ENCODE peak calls at places on chromosome 2, in eight cellular contexts. One of them, this sample, is unnamed.

GRCh38 chr2:149719695-149720094 is 132.1 kb upstream of the MMADHC start:
- DNase-seq in IMR-90: no peak
- DNase-seq in H1: no peak
- DNase-seq in HepG2: no peak
- DNase-seq in SK-N-SH: no peak
- DNase-seq in GM12878: no peak
- DNase-seq in K562: no peak
- DNase-seq in A549: no peak
- DNase-seq in this sample: no peak

GRCh38 chr2:21011876-21012556 is 31.9 kb downstream of the APOB start:
- DNase-seq in IMR-90: no peak
- DNase-seq in H1: no peak
- DNase-seq in HepG2: no peak
- DNase-seq in SK-N-SH: no peak
- DNase-seq in GM12878: no peak
- DNase-seq in K562: no peak
- DNase-seq in A549: no peak
- DNase-seq in this sample: no peak

GRCh38 chr2:224160917-224161316 is 121.8 kb upstream of the SERPINE2 start:
- DNase-seq in IMR-90: peak; percentile 30
- DNase-seq in H1: no peak
- DNase-seq in HepG2: no peak
- DNase-seq in SK-N-SH: no peak
- DNase-seq in GM12878: no peak
- DNase-seq in K562: no peak
- DNase-seq in A549: no peak
- DNase-seq in this sample: no peak

GRCh38 chr2:219037783-219038549 is 3.4 kb downstream of the CFAP65 start:
- DNase-seq in IMR-90: no peak
- DNase-seq in H1: no peak
- DNase-seq in HepG2: peak; percentile 35
- DNase-seq in SK-N-SH: no peak
- DNase-seq in GM12878: no peak
- DNase-seq in K562: no peak
- DNase-seq in A549: no peak
- DNase-seq in this sample: no peak

GRCh38 chr2:118903029-118903351 is 39.0 kb upstream of the MARCO start:
- DNase-seq in IMR-90: no peak
- DNase-seq in H1: no peak
- DNase-seq in HepG2: no peak
- DNase-seq in SK-N-SH: no peak
- DNase-seq in GM12878: no peak
- DNase-seq in K562: no peak
- DNase-seq in A549: no peak
- DNase-seq in this sample: no peak

GRCh38 chr2:42238644-42239288 is 69.6 kb downstream of the EML4 start:
- DNase-seq in IMR-90: no peak
- DNase-seq in H1: peak; percentile 23
- DNase-seq in HepG2: peak; percentile 53
- DNase-seq in SK-N-SH: no peak
- DNase-seq in GM12878: no peak
- DNase-seq in K562: no peak
- DNase-seq in A549: no peak
- DNase-seq in this sample: peak; percentile 6

GRCh38 chr2:196951973-196952372 is 25.5 kb upstream of the PGAP1 start:
- DNase-seq in IMR-90: no peak
- DNase-seq in H1: no peak
- DNase-seq in HepG2: no peak
- DNase-seq in SK-N-SH: no peak
- DNase-seq in GM12878: no peak
- DNase-seq in K562: no peak
- DNase-seq in A549: no peak
- DNase-seq in this sample: no peak

GRCh38 chr2:63537306-63537705 is 51.0 kb downstream of the WDPCP start:
- DNase-seq in IMR-90: peak; percentile 30
- DNase-seq in H1: no peak
- DNase-seq in HepG2: no peak
- DNase-seq in SK-N-SH: no peak
- DNase-seq in GM12878: no peak
- DNase-seq in K562: no peak
- DNase-seq in A549: no peak
- DNase-seq in this sample: no peak

GRCh38 chr2:27901219-27901618 is 10.7 kb downstream of the BABAM2 start:
- DNase-seq in IMR-90: peak; percentile 32
- DNase-seq in H1: no peak
- DNase-seq in HepG2: no peak
- DNase-seq in SK-N-SH: no peak
- DNase-seq in GM12878: no peak
- DNase-seq in K562: no peak
- DNase-seq in A549: no peak
- DNase-seq in this sample: no peak

GRCh38 chr2:148721520-148721931 is 77.0 kb downstream of the EPC2 start:
- DNase-seq in IMR-90: peak; percentile 11
- DNase-seq in H1: no peak
- DNase-seq in HepG2: no peak
- DNase-seq in SK-N-SH: no peak
- DNase-seq in GM12878: no peak
- DNase-seq in K562: no peak
- DNase-seq in A549: no peak
- DNase-seq in this sample: no peak

GRCh38 chr2:169676357-169676756 is 17.8 kb downstream of the CFAP210 start:
- DNase-seq in IMR-90: no peak
- DNase-seq in H1: no peak
- DNase-seq in HepG2: no peak
- DNase-seq in SK-N-SH: no peak
- DNase-seq in GM12878: no peak
- DNase-seq in K562: no peak
- DNase-seq in A549: no peak
- DNase-seq in this sample: no peak

GRCh38 chr2:222362336-222362735 is 62.0 kb upstream of the SGPP2 start:
- DNase-seq in IMR-90: no peak
- DNase-seq in H1: no peak
- DNase-seq in HepG2: no peak
- DNase-seq in SK-N-SH: no peak
- DNase-seq in GM12878: no peak
- DNase-seq in K562: no peak
- DNase-seq in A549: no peak
- DNase-seq in this sample: no peak

GRCh38 chr2:222358876-222359275 is 60.1 kb upstream of the PAX3 start:
- DNase-seq in IMR-90: no peak
- DNase-seq in H1: no peak
- DNase-seq in HepG2: no peak
- DNase-seq in SK-N-SH: no peak
- DNase-seq in GM12878: no peak
- DNase-seq in K562: no peak
- DNase-seq in A549: no peak
- DNase-seq in this sample: no peak

GRCh38 chr2:222361787-222362186 is 62.6 kb upstream of the SGPP2 start:
- DNase-seq in IMR-90: no peak
- DNase-seq in H1: no peak
- DNase-seq in HepG2: no peak
- DNase-seq in SK-N-SH: no peak
- DNase-seq in GM12878: no peak
- DNase-seq in K562: no peak
- DNase-seq in A549: no peak
- DNase-seq in this sample: no peak

GRCh38 chr2:222360146-222360545 is 61.3 kb upstream of the PAX3 start:
- DNase-seq in IMR-90: no peak
- DNase-seq in H1: no peak
- DNase-seq in HepG2: no peak
- DNase-seq in SK-N-SH: no peak
- DNase-seq in GM12878: no peak
- DNase-seq in K562: no peak
- DNase-seq in A549: no peak
- DNase-seq in this sample: no peak

DNA sequence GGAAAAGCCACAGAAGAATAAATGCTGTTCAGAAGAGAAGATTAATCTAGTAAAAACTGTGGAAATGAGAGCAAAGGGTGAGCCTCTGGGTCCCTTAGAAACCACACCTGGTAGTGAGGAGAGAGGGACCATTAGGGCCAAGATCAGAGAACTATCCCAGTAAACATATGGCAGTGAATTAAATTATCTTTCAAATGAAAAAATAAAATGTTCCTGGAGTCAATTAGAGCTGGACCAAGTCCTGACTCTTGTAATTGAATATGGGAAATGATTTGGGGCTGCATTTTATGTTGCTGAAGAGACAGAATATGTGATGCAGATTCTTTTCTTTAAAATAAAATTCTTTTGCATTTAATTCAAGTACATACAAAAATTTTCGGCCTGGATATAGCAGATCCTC is 62.2 kb upstream of the PAX3 start:
- DNase-seq in IMR-90: no peak
- DNase-seq in H1: no peak
- DNase-seq in HepG2: no peak
- DNase-seq in SK-N-SH: peak; percentile 53
- DNase-seq in GM12878: no peak
- DNase-seq in K562: no peak
- DNase-seq in A549: no peak
- DNase-seq in this sample: no peak
- TF ChIP-seq RAD21 in IMR-90: no peak
- TF ChIP-seq RAD21 in H1: no peak
- TF ChIP-seq RAD21 in HepG2: no peak
- TF ChIP-seq RAD21 in SK-N-SH: no peak
- TF ChIP-seq RAD21 in GM12878: no peak
- TF ChIP-seq RAD21 in K562: no peak
- TF ChIP-seq RAD21 in A549: no peak
- TF ChIP-seq RAD21 in this sample: no peak

DNA sequence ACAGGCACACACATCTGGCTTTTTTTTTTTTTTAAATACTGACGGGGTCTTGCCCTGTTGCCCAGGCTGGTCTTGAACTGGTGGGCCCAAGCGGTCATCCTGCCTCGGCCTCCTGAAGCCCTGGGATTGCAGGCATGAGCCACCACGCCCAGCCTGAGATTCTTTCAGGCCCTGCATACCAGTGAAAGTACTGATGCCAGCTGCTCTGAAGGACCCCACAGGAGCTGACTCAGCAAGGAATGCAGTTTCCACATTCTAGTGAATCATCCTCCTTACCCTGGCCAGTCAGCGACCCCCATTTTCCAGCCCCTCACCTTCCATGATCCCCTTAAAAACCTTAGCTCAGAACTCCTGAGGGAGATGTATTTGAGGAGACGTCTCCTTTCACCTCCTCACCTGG is 5.8 kb upstream of the DTYMK start:
- DNase-seq in IMR-90: peak; percentile 84
- DNase-seq in H1: no peak
- DNase-seq in HepG2: no peak
- DNase-seq in SK-N-SH: no peak
- DNase-seq in GM12878: no peak
- DNase-seq in K562: no peak
- DNase-seq in A549: no peak
- DNase-seq in this sample: no peak
- TF ChIP-seq RAD21 in IMR-90: no peak
- TF ChIP-seq RAD21 in H1: no peak
- TF ChIP-seq RAD21 in HepG2: no peak
- TF ChIP-seq RAD21 in SK-N-SH: no peak
- TF ChIP-seq RAD21 in GM12878: no peak
- TF ChIP-seq RAD21 in K562: no peak
- TF ChIP-seq RAD21 in A549: no peak
- TF ChIP-seq RAD21 in this sample: no peak

DNA sequence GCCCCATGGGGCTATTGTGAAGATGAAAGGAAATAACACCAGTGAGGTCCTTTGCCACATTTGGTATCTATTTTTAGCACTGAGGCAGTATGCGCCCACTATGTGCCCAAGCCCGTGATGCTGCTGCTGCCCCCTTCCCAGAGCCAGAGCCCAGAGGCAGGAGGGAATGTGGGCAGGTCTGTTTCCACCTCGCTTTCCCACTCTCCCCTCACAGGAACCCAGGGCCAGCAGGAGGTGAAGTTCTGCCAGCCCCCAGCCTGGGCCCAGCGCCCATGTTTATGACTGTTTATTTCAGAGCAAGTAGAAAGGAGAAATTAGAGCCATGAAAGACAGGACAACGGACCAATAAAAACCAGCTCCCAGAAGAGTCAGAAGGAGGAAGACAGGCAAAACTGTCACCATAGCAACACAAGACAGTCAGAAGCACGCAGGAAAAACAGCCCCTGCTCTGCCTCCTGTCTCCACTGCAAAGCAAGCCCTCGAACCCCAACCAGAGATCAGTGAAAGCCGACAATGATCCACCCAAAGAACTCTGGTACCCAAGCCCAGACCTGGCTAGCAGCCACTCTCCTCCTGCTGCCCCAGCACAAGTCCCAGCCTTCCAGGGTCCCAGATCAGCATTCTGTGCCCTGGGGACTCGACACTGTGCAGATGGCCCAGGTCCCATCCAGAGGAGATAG is 1.4 kb downstream of the CYRIA start:
- DNase-seq in IMR-90: peak; percentile 92
- DNase-seq in H1: no peak
- DNase-seq in HepG2: no peak
- DNase-seq in SK-N-SH: peak; percentile 77
- DNase-seq in GM12878: no peak
- DNase-seq in K562: no peak
- DNase-seq in A549: no peak
- DNase-seq in this sample: no peak
- TF ChIP-seq RAD21 in IMR-90: no peak
- TF ChIP-seq RAD21 in H1: no peak
- TF ChIP-seq RAD21 in HepG2: no peak
- TF ChIP-seq RAD21 in SK-N-SH: no peak
- TF ChIP-seq RAD21 in GM12878: no peak
- TF ChIP-seq RAD21 in K562: no peak
- TF ChIP-seq RAD21 in A549: no peak
- TF ChIP-seq RAD21 in this sample: no peak

GRCh38 chr2:239193925-239194687 is 206.7 kb downstream of the HDAC4 start:
- DNase-seq in IMR-90: no peak
- DNase-seq in H1: no peak
- DNase-seq in HepG2: no peak
- DNase-seq in SK-N-SH: no peak
- DNase-seq in GM12878: no peak
- DNase-seq in K562: no peak
- DNase-seq in A549: no peak
- DNase-seq in this sample: no peak
- TF ChIP-seq RAD21 in IMR-90: no peak
- TF ChIP-seq RAD21 in H1: peak; percentile 60
- TF ChIP-seq RAD21 in HepG2: no peak
- TF ChIP-seq RAD21 in SK-N-SH: peak; percentile 22
- TF ChIP-seq RAD21 in GM12878: no peak
- TF ChIP-seq RAD21 in K562: no peak
- TF ChIP-seq RAD21 in A549: no peak
- TF ChIP-seq RAD21 in this sample: peak; percentile 33